ENCODE peak calls at places on chromosome 1, in ten cellular contexts. Q is CD4-positive, alpha-beta memory T cell; I is transverse colon; V is effector memory CD4-positive, alpha-beta T cell; E is neuronal stem cell; Y is hepatocyte; X is CD8-positive, alpha-beta memory T cell; N is stomach; R is RWPE2; K is GM23248. L is an unnamed sample.

GRCh38 chr1:7956218-7957032 is 5.1 kb upstream of the PARK7 start:
- DNase-seq in N (no peak), X (no peak), V (no peak), Q (no peak), I (no peak), Y (no peak), R (no peak), E (no peak), K (peak; percentile 83), L (no peak)

GRCh38 chr1:230109871-230110667 is 43.0 kb downstream of the GALNT2 start:
- DNase-seq in X (no peak), N (peak; percentile 48), I (peak; percentile 74), R (no peak), Q (peak; percentile 36), K (no peak), Y (peak; percentile 68), V (no peak), E (no peak), L (peak; percentile 56)

GRCh38 chr1:113391643-113392271 is 1.4 kb downstream of the MAGI3 start:
- DNase-seq in N (peak; percentile 27), V (no peak), I (peak; percentile 26), Y (peak; percentile 38), Q (peak; percentile 38), R (no peak), X (no peak), E (no peak), K (peak; percentile 18), L (peak; percentile 72)

GRCh38 chr1:182301026-182301436 is 90.6 kb downstream of the GLUL start:
- DNase-seq in X (no peak), V (no peak), E (no peak), Q (peak; percentile 11), Y (no peak), N (no peak), K (no peak), I (no peak), R (no peak), L (no peak)

GRCh38 chr1:153312569-153313186 is at the start of gene PGLYRP3:
- DNase-seq in Q (no peak), N (no peak), V (no peak), I (no peak), Y (no peak), R (no peak), X (no peak), K (no peak), E (no peak), L (peak; percentile 12)

GRCh38 chr1:145977486-145978476 is 13.3 kb downstream of the POLR3GL start:
- DNase-seq in I (peak; percentile 84), E (peak; percentile 70), R (no peak), Y (peak; percentile 91), X (peak; percentile 57), V (peak; percentile 54), K (peak; percentile 86), Q (peak; percentile 73), N (peak; percentile 88), L (peak; percentile 88)

GRCh38 chr1:38512789-38513188 is 346.8 kb downstream of the RRAGC start:
- DNase-seq in X (no peak), Q (no peak), K (no peak), N (no peak), Y (no peak), V (no peak), E (no peak), R (no peak), I (no peak), L (no peak)

GRCh38 chr1:186848509-186849130 is 19.9 kb downstream of the PLA2G4A start:
- DNase-seq in Q (no peak), R (no peak), V (no peak), Y (peak; percentile 47), N (no peak), E (no peak), I (no peak), X (no peak), K (no peak), L (peak; percentile 77)

GRCh38 chr1:31712041-31712440 is 8.2 kb upstream of the COL16A1 start:
- DNase-seq in N (no peak), Q (no peak), X (no peak), R (no peak), E (no peak), V (no peak), K (peak; percentile 71), I (no peak), Y (no peak), L (no peak)

GRCh38 chr1:202270871-202271326 is 70.8 kb downstream of the UBE2T start:
- DNase-seq in K (no peak), I (no peak), R (peak; percentile 18), X (no peak), V (no peak), N (peak; percentile 7), Q (no peak), E (no peak), Y (no peak), L (no peak)

DNA sequence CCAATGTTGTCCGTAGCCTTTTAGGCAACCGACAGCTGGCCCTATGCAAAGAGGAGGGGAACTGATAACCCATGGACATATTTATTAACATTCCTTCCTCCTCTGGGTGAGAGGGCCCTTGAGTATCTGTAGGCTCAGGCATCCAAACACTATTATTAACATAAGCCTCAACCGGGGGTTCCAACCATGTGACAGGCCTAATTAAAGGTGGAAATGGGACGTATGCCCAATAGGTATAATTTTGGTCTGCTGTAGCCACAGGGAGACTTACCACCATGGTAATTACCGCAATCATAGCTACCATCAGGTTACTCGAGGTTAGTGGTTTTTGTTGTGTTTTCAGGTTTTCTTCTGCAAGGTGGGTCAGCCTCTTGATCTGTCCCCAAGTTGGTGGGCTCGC is 5.3 kb downstream of the DAP3 start:
- DNase-seq in I (no peak), V (no peak), Y (no peak), R (no peak), N (no peak), X (no peak), K (no peak), E (no peak), Q (no peak), L (no peak)
- H3K9me3 ChIP-seq in I (no peaks in the 10 kb centered on the region), V (no peaks in the 10 kb centered on the region), Y (no peaks in the 10 kb centered on the region), R (peaks cover 2% of the 10 kb centered on the region), N (no peaks in the 10 kb centered on the region), X (no peaks in the 10 kb centered on the region), K (no peaks in the 10 kb centered on the region), E (no peaks in the 10 kb centered on the region), Q (no peaks in the 10 kb centered on the region), L (no peaks in the 10 kb centered on the region)

GRCh38 chr1:102978874-102979273 is 129.4 kb downstream of the COL11A1 start:
- DNase-seq in Q (no peak), Y (no peak), I (no peak), E (no peak), K (no peak), R (no peak), V (no peak), N (no peak), X (no peak), L (no peak)
- H3K4me1 ChIP-seq in Q (no peaks in the 10 kb centered on the region), Y (no peaks in the 10 kb centered on the region), I (no peaks in the 10 kb centered on the region), E (no peaks in the 10 kb centered on the region), K (no peaks in the 10 kb centered on the region), R (no peaks in the 10 kb centered on the region), V (no peaks in the 10 kb centered on the region), N (no peaks in the 10 kb centered on the region), X (no peaks in the 10 kb centered on the region), L (no peaks in the 10 kb centered on the region)

DNA sequence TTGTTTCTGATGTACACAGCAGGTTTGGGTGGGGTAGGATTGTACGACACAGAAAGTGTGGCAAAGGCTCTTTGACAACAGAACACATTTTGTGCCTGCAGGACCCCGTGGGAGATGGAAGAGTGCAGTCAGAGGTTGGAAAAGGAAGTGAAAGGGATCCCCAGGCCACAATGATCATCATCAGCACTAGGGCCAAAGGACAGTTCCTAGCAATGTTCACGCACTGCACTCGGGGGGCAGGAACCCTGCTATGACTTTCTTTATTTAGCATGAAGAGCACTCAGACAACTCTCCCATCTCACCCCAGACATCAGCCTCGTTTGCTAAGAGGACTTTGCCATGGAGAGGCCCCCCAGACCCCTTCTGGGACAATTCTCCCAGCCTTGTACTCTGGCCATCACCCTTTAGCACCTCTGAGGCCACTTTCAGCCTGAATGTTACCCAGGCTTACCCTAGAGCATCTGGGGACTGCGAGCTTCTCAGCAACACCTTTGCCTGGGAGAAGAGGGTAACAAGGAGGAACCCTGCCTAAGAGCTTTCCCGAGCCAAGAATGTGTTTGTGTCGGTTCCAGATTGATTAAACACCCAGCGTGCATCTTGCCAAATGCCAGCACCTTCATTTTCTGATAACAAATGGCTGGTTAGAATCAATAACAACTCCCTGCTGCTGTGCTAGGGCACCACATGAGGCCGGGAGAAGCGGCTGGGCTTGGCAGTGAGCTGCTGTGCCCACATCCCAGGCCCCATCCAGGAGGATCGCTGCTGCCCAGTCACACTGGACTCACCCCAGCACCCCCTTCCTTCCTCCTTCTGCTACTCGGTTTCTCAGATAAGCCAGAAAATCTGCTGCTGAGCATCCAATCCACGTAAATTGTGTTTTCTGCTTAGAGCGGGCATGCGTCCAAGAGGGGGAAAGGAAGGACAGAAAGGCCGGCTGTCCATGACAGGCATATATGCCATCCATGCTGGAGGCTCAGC is 633.1 kb downstream of the AJAP1 start:
- DNase-seq in N (no peak), R (no peak), Y (no peak), Q (no peak), I (no peak), V (no peak), X (no peak), K (no peak), E (no peak), L (no peak)
- H3K9me3 ChIP-seq in N (no peaks in the 10 kb centered on the region), R (no peaks in the 10 kb centered on the region), Y (no peaks in the 10 kb centered on the region), Q (no peaks in the 10 kb centered on the region), I (no peaks in the 10 kb centered on the region), V (no peaks in the 10 kb centered on the region), X (no peaks in the 10 kb centered on the region), K (no peaks in the 10 kb centered on the region), E (peaks cover 4% of the 10 kb centered on the region), L (no peaks in the 10 kb centered on the region)

DNA sequence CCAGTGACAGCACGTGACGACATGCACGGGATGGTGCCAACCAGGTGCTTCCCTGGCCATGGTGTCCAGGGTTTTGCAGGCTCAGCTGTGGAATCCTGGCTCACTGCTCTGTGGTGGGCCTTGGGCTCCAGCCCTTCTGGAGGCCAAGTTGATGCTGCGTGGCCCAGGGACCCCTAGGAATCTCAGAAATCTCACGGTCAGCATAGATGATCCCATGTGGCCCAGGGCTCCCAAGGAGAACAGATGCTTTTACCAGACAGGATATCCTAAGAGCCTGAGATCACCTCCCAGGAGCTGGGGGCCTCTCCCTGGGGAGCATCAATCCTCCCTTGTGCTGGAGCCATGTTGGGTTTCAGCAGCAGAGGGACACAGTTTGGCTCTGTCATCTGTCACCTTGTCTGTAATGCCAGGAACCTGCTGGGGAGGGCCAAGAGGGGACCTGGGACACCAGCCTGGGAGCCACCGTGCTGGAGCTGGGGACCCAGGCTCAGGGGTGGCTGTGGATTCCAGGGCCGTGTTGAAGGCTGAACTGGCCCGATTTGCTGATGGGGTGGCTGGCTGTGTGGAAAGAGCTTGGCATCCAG is 63.9 kb downstream of the TRIM11 start:
- DNase-seq in K (no peak), X (peak; percentile 0), V (no peak), Y (no peak), E (no peak), R (no peak), N (no peak), I (peak; percentile 1), Q (no peak), L (no peak)
- H3K4me1 ChIP-seq in K (no peaks in the 10 kb centered on the region), X (no peaks in the 10 kb centered on the region), V (no peaks in the 10 kb centered on the region), Y (no peaks in the 10 kb centered on the region), E (no peaks in the 10 kb centered on the region), R (no peaks in the 10 kb centered on the region), N (no peaks in the 10 kb centered on the region), I (no peaks in the 10 kb centered on the region), Q (no peaks in the 10 kb centered on the region), L (no peaks in the 10 kb centered on the region)

L was measured in small intestine.